ENCODE peak calls at places on chromosome 21, in ten cellular contexts. Y, H, E, P, V, Q, R, U, D and X are unnamed samples. For H3K4me1, the result is how much of the 10 kb centered on the place peaks cover.

GRCh38 chr21:27586986-27587385 is 620.1 kb upstream of the ADAMTS5 start:
- DNase-seq in Y (no peak), H (no peak), E (no peak), P (no peak), V (no peak), Q (no peak), R (no peak), U (no peak), D (no peak), X (no peak)

GRCh38 chr21:33931799-33932390 is 16.3 kb upstream of the ATP5PO start:
- DNase-seq in Y (no peak), H (no peak), E (no peak), P (no peak), V (no peak), Q (no peak), R (no peak), U (no peak), D (no peak), X (no peak)

GRCh38 chr21:39951183-39952101 is 84.2 kb downstream of the PCP4 start:
- DNase-seq in Y (no peak), H (no peak), E (no peak), P (no peak), V (peak), Q (no peak), R (no peak), U (no peak), D (no peak), X (no peak)

GRCh38 chr21:17802568-17802967 is 16.6 kb downstream of the C21orf91 start:
- DNase-seq in Y (no peak), H (no peak), E (no peak), P (no peak), V (no peak), Q (no peak), R (peak), U (no peak), D (no peak), X (no peak)

GRCh38 chr21:28521932-28522826 is 470.5 kb downstream of the LTN1 start:
- DNase-seq in Y (no peak), H (no peak), E (no peak), P (peak), V (no peak), Q (no peak), R (peak), U (no peak), D (no peak), X (no peak)

GRCh38 chr21:34693192-34693810 is 24.5 kb downstream of the CLIC6 start:
- DNase-seq in Y (peak), H (no peak), E (peak), P (peak), V (peak), Q (peak), R (peak), U (peak), D (no peak), X (no peak)

GRCh38 chr21:28663111-28663693 is 329.5 kb downstream of the LTN1 start:
- DNase-seq in Y (no peak), H (no peak), E (no peak), P (no peak), V (no peak), Q (no peak), R (no peak), U (no peak), D (no peak), X (no peak)

GRCh38 chr21:41207401-41208388 is 39.7 kb downstream of the BACE2 start:
- DNase-seq in Y (peak), H (peak), E (peak), P (peak), V (no peak), Q (peak), R (peak), U (peak), D (peak), X (no peak)

GRCh38 chr21:45019076-45019886 is 55.1 kb upstream of the ADARB1 start:
- DNase-seq in Y (no peak), H (no peak), E (no peak), P (peak), V (no peak), Q (no peak), R (no peak), U (peak), D (peak), X (peak)

GRCh38 chr21:27024316-27024715 is 57.4 kb upstream of the ADAMTS5 start:
- DNase-seq in Y (no peak), H (no peak), E (no peak), P (no peak), V (no peak), Q (no peak), R (peak), U (no peak), D (no peak), X (no peak)

GRCh38 chr21:29238967-29239289 is 59.8 kb upstream of the BACH1 start:
- DNase-seq in Y (no peak), H (no peak), E (no peak), P (no peak), V (no peak), Q (no peak), R (peak), U (no peak), D (no peak), X (no peak)

GRCh38 chr21:25638634-25639166 is 358 bp upstream of the JAM2 start:
- DNase-seq in Y (no peak), H (no peak), E (no peak), P (no peak), V (no peak), Q (no peak), R (peak), U (no peak), D (no peak), X (no peak)

GRCh38 chr21:14306143-14306907 is 76.6 kb downstream of the HSPA13 start:
- DNase-seq in Y (no peak), H (no peak), E (no peak), P (no peak), V (no peak), Q (no peak), R (peak), U (no peak), D (no peak), X (no peak)

GRCh38 chr21:43733529-43734071 is 14.7 kb downstream of the PDXK start:
- DNase-seq in Y (no peak), H (no peak), E (no peak), P (no peak), V (no peak), Q (no peak), R (peak), U (no peak), D (peak), X (no peak)

GRCh38 chr21:43734830-43735229 is 15.9 kb downstream of the PDXK start:
- DNase-seq in Y (no peak), H (peak), E (peak), P (no peak), V (no peak), Q (peak), R (peak), U (no peak), D (no peak), X (no peak)

GRCh38 chr21:43735236-43736091 is 16.5 kb downstream of the PDXK start:
- DNase-seq in Y (no peak), H (no peak), E (no peak), P (no peak), V (no peak), Q (no peak), R (no peak), U (no peak), D (no peak), X (no peak)

GRCh38 chr21:43733060-43733459 is 14.1 kb downstream of the PDXK start:
- DNase-seq in Y (no peak), H (no peak), E (no peak), P (no peak), V (no peak), Q (no peak), R (no peak), U (no peak), D (no peak), X (no peak)

GRCh38 chr21:43734131-43734634 is 15.3 kb downstream of the PDXK start:
- DNase-seq in Y (peak), H (peak), E (peak), P (no peak), V (no peak), Q (peak), R (no peak), U (no peak), D (no peak), X (no peak)
- TF ChIP-seq POLR2A in Y (no peak), H (no peak), E (no peak), P (no peak), V (no peak), Q (no peak), R (no peak), U (no peak), D (no peak), X (no peak)

GRCh38 chr21:15793547-15794235 is 63.9 kb downstream of the USP25 start:
- DNase-seq in Y (no peak), H (no peak), E (no peak), P (no peak), V (no peak), Q (no peak), R (no peak), U (no peak), D (no peak), X (no peak)
- TF ChIP-seq CTCF in Y (no peak), H (no peak), E (no peak), P (no peak), V (no peak), Q (no peak), R (no peak), U (no peak), D (no peak), X (no peak)

GRCh38 chr21:38811257-38811656 is 5.5 kb downstream of the ETS2 start:
- DNase-seq in Y (no peak), H (no peak), E (no peak), P (no peak), V (no peak), Q (no peak), R (peak), U (no peak), D (no peak), X (no peak)
- H3K4me1 ChIP-seq in Y (under half), H (under half), E (under half), P (under half), V (under half), Q (half or more), R (under half), U (under half), D (half or more), X (half or more)

GRCh38 chr21:46228345-46229051 is at the start of gene LSS:
- DNase-seq in Y (peak), H (peak), E (peak), P (peak), V (peak), Q (peak), R (peak), U (peak), D (peak), X (peak)
- TF ChIP-seq POLR2A in Y (peak), H (no peak), E (peak), P (peak), V (no peak), Q (no peak), R (peak), U (peak), D (peak), X (peak)

GRCh38 chr21:36852864-36853263 is 113.6 kb downstream of the HLCS start:
- DNase-seq in Y (no peak), H (no peak), E (no peak), P (no peak), V (no peak), Q (no peak), R (no peak), U (no peak), D (no peak), X (no peak)
- TF ChIP-seq CTCF in Y (no peak), H (no peak), E (no peak), P (no peak), V (no peak), Q (no peak), R (no peak), U (no peak), D (no peak), X (no peak)